ENCODE peak calls at places on chromosomes 7 and 10, in four cellular contexts. T is SK-N-SH, F is HCT116, M is HepG2. R is an unnamed sample.

GRCh38 chr7:8590791-8591190 is 157.4 kb downstream of the NXPH1 start:
- DNase-seq in T (no peak), F (no peak), M (no peak), R (no peak)

GRCh38 chr7:8259586-8260222 is 2.3 kb downstream of the ICA1 start:
- DNase-seq in T (peak; percentile 60), F (no peak), M (no peak), R (no peak)

GRCh38 chr7:115649429-115649828 is 381.1 kb downstream of the TFEC start:
- DNase-seq in T (no peak), F (no peak), M (no peak), R (no peak)

GRCh38 chr7:2572101-2572842 is 13.5 kb downstream of the IQCE start:
- DNase-seq in T (no peak), F (peak; percentile 56), M (no peak), R (no peak)

GRCh38 chr7:55212838-55213237 is 152.3 kb upstream of the LANCL2 start:
- DNase-seq in T (peak; percentile 74), F (no peak), M (no peak), R (no peak)

GRCh38 chr10:88651131-88651541 is 13.1 kb upstream of the LIPF start:
- DNase-seq in T (no peak), F (no peak), M (no peak), R (no peak)

GRCh38 chr10:132399117-132400035 is 2.4 kb downstream of the PWWP2B start:
- DNase-seq in T (no peak), F (no peak), M (no peak), R (peak; percentile 80)

GRCh38 chr7:151836191-151836926 is 40.6 kb downstream of the PRKAG2 start:
- DNase-seq in T (no peak), F (no peak), M (no peak), R (no peak)

GRCh38 chr7:5234852-5235831 is 45.1 kb downstream of the WIPI2 start:
- DNase-seq in T (no peak), F (no peak), M (no peak), R (peak; percentile 30)

GRCh38 chr10:79306644-79307220 is 40.5 kb upstream of the PPIF start:
- DNase-seq in T (no peak), F (no peak), M (no peak), R (no peak)

GRCh38 chr7:98619450-98620321 is 2.6 kb downstream of the NPTX2 start:
- DNase-seq in T (peak; percentile 33), F (no peak), M (peak; percentile 69), R (no peak)

GRCh38 chr10:17547026-17547425 is 70.1 kb downstream of the HACD1 start:
- DNase-seq in T (no peak), F (no peak), M (no peak), R (no peak)

GRCh38 chr10:127945948-127946347 is 39.0 kb downstream of the PTPRE start:
- DNase-seq in T (no peak), F (no peak), M (no peak), R (no peak)

GRCh38 chr10:93916257-93917063 is 22.7 kb downstream of the SLC35G1 start:
- DNase-seq in T (peak; percentile 34), F (peak; percentile 22), M (peak; percentile 34), R (no peak)

GRCh38 chr10:76970795-76971519 is 666.7 kb downstream of the KCNMA1 start:
- DNase-seq in T (peak; percentile 49), F (no peak), M (no peak), R (no peak)

GRCh38 chr7:137287651-137288258 is 55.8 kb downstream of the PTN start:
- DNase-seq in T (no peak), F (no peak), M (no peak), R (no peak)

GRCh38 chr10:112229096-112229495 is 45.5 kb upstream of the GPAM start:
- DNase-seq in T (no peak), F (no peak), M (no peak), R (no peak)

GRCh38 chr7:140889645-140890044 is 35.1 kb downstream of the BRAF start:
- DNase-seq in T (no peak), F (no peak), M (no peak), R (no peak)

GRCh38 chr7:32890010-32890552 is 1.5 kb downstream of the KBTBD2 start:
- DNase-seq in T (no peak), F (no peak), M (peak; percentile 52), R (no peak)

GRCh38 chr7:34837826-34838225 is 179.8 kb downstream of the NPSR1 start:
- DNase-seq in T (no peak), F (no peak), M (no peak), R (no peak)

GRCh38 chr7:48472640-48473039 is 301.4 kb downstream of the ABCA13 start:
- DNase-seq in T (no peak), F (no peak), M (no peak), R (no peak)

GRCh38 chr10:21144047-21144446 is 246.9 kb upstream of the NEBL start:
- DNase-seq in T (no peak), F (no peak), M (no peak), R (no peak)

GRCh38 chr10:72085166-72085565 is 3.2 kb downstream of the SPOCK2 start:
- DNase-seq in T (no peak), F (no peak), M (no peak), R (no peak)

GRCh38 chr7:70694357-70694908 is 437.5 kb upstream of the GALNT17 start:
- DNase-seq in T (peak; percentile 85), F (no peak), M (no peak), R (peak; percentile 48)

GRCh38 chr7:128103498-128104108 is 72.4 kb upstream of the LRRC4 start:
- DNase-seq in T (peak; percentile 66), F (no peak), M (peak; percentile 85), R (no peak)

GRCh38 chr7:44665531-44666213 is 59.2 kb downstream of the OGDH start:
- DNase-seq in T (no peak), F (no peak), M (no peak), R (no peak)

GRCh38 chr10:29636178-29636577 is 1.4 kb upstream of the SVIL start:
- DNase-seq in T (no peak), F (no peak), M (no peak), R (no peak)

GRCh38 chr10:4678951-4679671 is 146.9 kb upstream of the AKR1E2 start:
- DNase-seq in T (no peak), F (no peak), M (no peak), R (peak; percentile 72)

GRCh38 chr10:101444058-101444457 is 90.1 kb downstream of the BTRC start:
- DNase-seq in T (no peak), F (no peak), M (peak; percentile 4), R (no peak)

GRCh38 chr7:32535303-32535702 is 40.0 kb downstream of the AVL9 start:
- DNase-seq in T (no peak), F (no peak), M (no peak), R (no peak)

DNA sequence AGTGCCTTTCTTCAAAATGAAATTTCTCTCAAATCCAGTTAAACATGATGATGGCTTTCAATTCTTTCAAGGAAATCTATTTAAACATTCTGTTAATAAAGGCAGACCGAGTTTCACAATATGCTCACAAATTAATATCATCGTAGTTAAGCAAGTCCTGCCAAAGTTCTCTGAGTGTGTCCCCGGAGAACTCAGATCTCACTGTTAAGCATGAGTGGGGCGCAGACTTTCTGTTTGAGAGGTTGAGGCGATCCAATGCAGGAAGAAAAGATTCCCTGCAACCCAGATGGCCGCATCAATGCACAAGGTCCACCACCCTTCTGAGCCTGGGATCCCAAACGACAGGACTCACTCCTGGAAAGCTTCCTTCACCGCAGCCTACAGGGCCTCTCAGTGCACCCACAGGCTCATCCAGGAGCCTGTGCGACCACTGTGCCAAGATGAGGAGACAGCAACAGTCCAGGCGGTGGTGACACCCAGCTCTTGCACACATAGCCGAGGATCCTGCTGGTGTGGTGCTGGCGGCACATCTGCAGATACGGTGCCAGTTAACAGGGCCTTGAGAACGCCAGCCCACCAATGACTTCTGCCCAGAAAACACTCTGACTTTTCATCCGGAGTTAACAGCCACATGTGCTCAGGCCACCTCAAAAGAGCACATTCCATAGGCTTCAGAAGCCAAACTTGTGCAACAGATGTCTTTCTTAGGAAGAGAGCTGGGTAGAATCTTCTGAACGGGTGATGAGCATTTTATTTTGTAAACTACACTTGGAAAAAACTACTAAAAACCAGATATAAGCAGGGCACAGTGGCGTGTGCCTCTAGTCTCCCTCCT is 102.1 kb downstream of the ZRANB1 start:
- DNase-seq in T (no peak), F (no peak), M (no peak), R (no peak)
- TF ChIP-seq POLR2AphosphoS5 in T (no peak), F (no peak), M (no peak), R (no peak)

DNA sequence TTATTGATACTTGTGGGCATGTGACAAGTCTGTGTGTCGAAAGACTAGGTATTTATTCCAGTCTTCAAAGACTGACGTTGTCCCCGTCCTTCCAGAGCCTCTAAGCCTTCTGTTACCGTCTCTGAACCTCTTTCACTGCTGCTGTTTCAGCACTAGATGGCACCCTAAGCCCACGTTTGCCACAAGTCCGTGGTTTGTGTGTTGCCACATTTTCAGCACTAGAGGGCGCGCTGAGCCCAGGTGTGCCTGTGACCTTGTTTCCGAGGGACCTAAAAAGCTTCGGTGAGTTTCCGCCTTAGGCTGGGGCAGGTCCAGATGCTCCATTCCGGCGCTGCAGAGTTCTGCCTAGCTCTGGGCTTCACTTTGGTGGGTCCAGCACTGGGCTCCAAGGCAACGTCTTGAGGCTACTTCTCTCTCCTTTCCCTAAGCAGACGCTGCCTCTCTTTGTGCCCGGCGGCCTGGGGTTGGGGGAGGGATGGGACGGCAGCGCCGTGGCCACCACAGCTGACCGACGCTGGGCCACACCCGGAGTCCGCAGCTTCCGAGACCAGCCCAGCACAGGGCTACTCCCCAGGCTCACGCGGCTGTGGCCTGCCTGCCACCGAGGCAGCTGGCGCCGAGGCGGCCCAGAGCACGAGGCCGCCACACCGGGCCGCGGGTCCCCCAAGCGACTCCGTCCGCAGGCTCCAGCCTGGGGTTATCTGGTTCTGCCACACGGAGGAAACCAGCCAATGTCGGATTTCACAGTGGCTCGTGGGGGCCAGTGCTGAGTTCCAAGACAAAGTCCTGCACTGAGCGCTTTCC is 520.2 kb downstream of the REEP3 start:
- DNase-seq in T (peak; percentile 65), F (peak; percentile 68), M (peak; percentile 65), R (peak; percentile 76)
- H3K4me3 ChIP-seq in T (no peak overlapping the region), F (no peak overlapping the region), M (no peak overlapping the region), R (no peak overlapping the region)

GRCh38 chr7:129783097-129783919 is 169.5 kb downstream of the UBE2H start:
- DNase-seq in T (peak; percentile 80), F (no peak), M (no peak), R (no peak)
- TF ChIP-seq POLR2AphosphoS5 in T (no peak), F (no peak), M (no peak), R (peak; percentile 7)

GRCh38 chr10:43026039-43026973 is 50.6 kb upstream of the RET start:
- DNase-seq in T (peak; percentile 26), F (no peak), M (no peak), R (no peak)
- H3K4me3 ChIP-seq in T (no peak overlapping the region), F (no peak overlapping the region), M (no peak overlapping the region), R (no peak overlapping the region)

GRCh38 chr7:25158962-25159361 is 33.9 kb upstream of the CYCS start:
- DNase-seq in T (no peak), F (no peak), M (no peak), R (no peak)
- TF ChIP-seq POLR2AphosphoS5 in T (no peak), F (no peak), M (no peak), R (no peak)

GRCh38 chr7:51467384-51468017 is 150.9 kb upstream of the COBL start:
- DNase-seq in T (no peak), F (no peak), M (no peak), R (no peak)

GRCh38 chr7:51477323-51477722 is 160.7 kb upstream of the COBL start:
- DNase-seq in T (no peak), F (no peak), M (no peak), R (no peak)

GRCh38 chr7:51472873-51473272 is 156.3 kb upstream of the COBL start:
- DNase-seq in T (no peak), F (no peak), M (no peak), R (no peak)

GRCh38 chr7:51471199-51472016 is 154.8 kb upstream of the COBL start:
- DNase-seq in T (peak; percentile 69), F (no peak), M (no peak), R (no peak)

GRCh38 chr7:51472017-51472296 is 155.3 kb upstream of the COBL start:
- DNase-seq in T (no peak), F (no peak), M (no peak), R (no peak)
- H3K4me3 ChIP-seq in T (no peak overlapping the region), F (no peak overlapping the region), M (no peak overlapping the region), R (no peak overlapping the region)